ENCODE peak calls at places on chromosomes 6 and 20, in eight cellular contexts. V is colonic mucosa, F is adipocyte, Z is hepatocyte, A is esophagus squamous epithelium, Q is SJCRH30, E is SJSA1, J is sigmoid colon. P is an unnamed sample. For H3K36me3, the result is how much of the 10 kb centered on the place peaks cover.

GRCh38 chr20:44762466-44763140 is 16.9 kb downstream of the KCNK15 start:
- DNase-seq in Z (no peak), E (no peak), J (no peak), V (no peak), Q (no peak), A (no peak), F (no peak), P (no peak)

GRCh38 chr6:166862287-166862977 is 93.9 kb downstream of the RNASET2 start:
- DNase-seq in A (no peak), Z (peak), E (no peak), F (peak), V (no peak), Q (peak), J (no peak), P (no peak)

GRCh38 chr6:90338409-90338808 is 41.8 kb upstream of the BACH2 start:
- DNase-seq in F (peak), Z (no peak), Q (no peak), A (no peak), V (no peak), J (no peak), E (no peak), P (no peak)

GRCh38 chr20:57661201-57662027 is 41.2 kb upstream of the ZBP1 start:
- DNase-seq in A (no peak), F (no peak), J (peak), E (no peak), Q (no peak), Z (no peak), V (peak), P (no peak)

GRCh38 chr6:79048611-79049010 is 29.4 kb downstream of the PHIP start:
- DNase-seq in A (no peak), V (no peak), J (no peak), E (no peak), Z (peak), Q (peak), F (peak), P (peak)

GRCh38 chr6:21201181-21201580 is 392.4 kb upstream of the SOX4 start:
- DNase-seq in A (no peak), F (no peak), Q (no peak), J (no peak), V (no peak), E (no peak), Z (no peak), P (no peak)

GRCh38 chr6:146931214-146931613 is 273.0 kb upstream of the STXBP5 start:
- DNase-seq in A (no peak), Z (no peak), E (no peak), V (no peak), F (peak), J (no peak), Q (no peak), P (no peak)

GRCh38 chr20:44832724-44833123 is 22.4 kb upstream of the RIMS4 start:
- DNase-seq in V (no peak), Q (peak), Z (no peak), A (no peak), J (no peak), E (no peak), F (peak), P (peak)

GRCh38 chr6:56875961-56876360 is 78.9 kb upstream of the BEND6 start:
- DNase-seq in Q (no peak), V (peak), J (no peak), F (no peak), E (no peak), A (no peak), Z (peak), P (peak)

GRCh38 chr6:112269165-112269564 is 14.8 kb upstream of the LAMA4 start:
- DNase-seq in Q (no peak), V (no peak), F (no peak), Z (no peak), J (no peak), E (no peak), A (no peak), P (no peak)

GRCh38 chr20:23541330-23541729 is 27.0 kb downstream of the CST9L start:
- DNase-seq in V (no peak), Q (no peak), F (no peak), E (no peak), J (no peak), A (no peak), Z (peak), P (peak)

GRCh38 chr6:28978959-28979561 is 26.1 kb downstream of the ZNF311 start:
- DNase-seq in A (no peak), J (no peak), Q (no peak), F (no peak), E (no peak), Z (no peak), V (no peak), P (no peak)

GRCh38 chr20:62360854-62361798 is 6.0 kb downstream of the LAMA5 start:
- DNase-seq in J (peak), F (no peak), Z (peak), A (no peak), V (peak), Q (peak), E (no peak), P (no peak)

GRCh38 chr20:56924976-56925695 is 296.0 kb downstream of the TFAP2C start:
- DNase-seq in E (no peak), A (no peak), F (peak), Q (no peak), Z (peak), J (peak), V (no peak), P (peak)

GRCh38 chr20:40293740-40294139 is 395.3 kb downstream of the MAFB start:
- DNase-seq in Z (no peak), Q (no peak), J (peak), A (no peak), V (no peak), F (no peak), E (no peak), P (no peak)

GRCh38 chr6:8589941-8590676 is 154.8 kb upstream of the SLC35B3 start:
- DNase-seq in J (no peak), F (peak), A (no peak), E (no peak), V (no peak), Z (peak), Q (peak), P (no peak)

GRCh38 chr20:10653593-10654288 is 20.1 kb downstream of the JAG1 start:
- DNase-seq in Q (no peak), E (no peak), F (no peak), Z (no peak), A (no peak), J (peak), V (no peak), P (no peak)

GRCh38 chr6:37142047-37142614 is 27.8 kb upstream of the PIM1 start:
- DNase-seq in E (no peak), Z (no peak), A (no peak), F (no peak), Q (no peak), J (no peak), V (no peak), P (no peak)

GRCh38 chr6:161272600-161273355 is 1.1 kb downstream of the AGPAT4 start:
- DNase-seq in V (peak), E (no peak), Q (peak), J (peak), A (no peak), F (peak), Z (peak), P (no peak)

GRCh38 chr6:112931835-112932234 is 584.7 kb downstream of the RFPL4B start:
- DNase-seq in Z (no peak), J (no peak), F (peak), V (no peak), E (no peak), A (no peak), Q (peak), P (no peak)

GRCh38 chr6:52558266-52559000 is 18.4 kb downstream of the TRAM2 start:
- DNase-seq in E (no peak), V (no peak), J (no peak), Q (no peak), Z (no peak), A (no peak), F (no peak), P (no peak)

GRCh38 chr6:44646355-44646754 is 258.8 kb downstream of the CDC5L start:
- DNase-seq in E (no peak), J (no peak), Q (no peak), A (no peak), V (no peak), Z (no peak), F (no peak), P (no peak)

GRCh38 chr6:1761472-1761871 is 151.8 kb downstream of the FOXC1 start:
- DNase-seq in E (no peak), J (no peak), A (no peak), V (no peak), F (peak), Q (no peak), Z (no peak), P (no peak)

GRCh38 chr6:10347561-10348327 is 67.1 kb downstream of the TFAP2A start:
- DNase-seq in E (peak), A (no peak), F (peak), Q (no peak), J (no peak), V (no peak), Z (peak), P (peak)

GRCh38 chr20:63738687-63739128 is 868 bp upstream of the SLC2A4RG start:
- DNase-seq in F (peak), Z (peak), E (no peak), Q (peak), A (no peak), J (peak), V (peak), P (no peak)
- H3K4me3 ChIP-seq in F (peak), Z (peak), E (no peak), Q (peak), A (peak), J (peak), V (peak), P (no peak)

GRCh38 chr6:170365581-170365980 is 59.0 kb downstream of the FAM120B start:
- DNase-seq in A (no peak), J (no peak), Z (no peak), V (no peak), F (no peak), Q (peak), E (no peak), P (no peak)

GRCh38 chr6:170368544-170368943 is 62.0 kb downstream of the FAM120B start:
- DNase-seq in E (peak), J (no peak), A (no peak), V (no peak), Z (no peak), Q (no peak), F (no peak), P (no peak)

GRCh38 chr6:170367241-170367640 is 60.7 kb downstream of the FAM120B start:
- DNase-seq in V (no peak), E (no peak), J (no peak), Q (peak), A (no peak), Z (no peak), F (no peak), P (no peak)

GRCh38 chr6:170369439-170369838 is 62.9 kb downstream of the FAM120B start:
- DNase-seq in F (no peak), Q (no peak), Z (no peak), A (no peak), E (no peak), J (no peak), V (peak), P (no peak)

GRCh38 chr6:170366248-170366960 is 59.8 kb downstream of the FAM120B start:
- DNase-seq in J (no peak), Z (no peak), A (no peak), F (no peak), Q (no peak), V (no peak), E (no peak), P (no peak)
- H3K36me3 ChIP-seq in J (under half), Z (under half), A (under half), F (half or more), Q (under half), V (under half), E (under half), P (under half)

DNA sequence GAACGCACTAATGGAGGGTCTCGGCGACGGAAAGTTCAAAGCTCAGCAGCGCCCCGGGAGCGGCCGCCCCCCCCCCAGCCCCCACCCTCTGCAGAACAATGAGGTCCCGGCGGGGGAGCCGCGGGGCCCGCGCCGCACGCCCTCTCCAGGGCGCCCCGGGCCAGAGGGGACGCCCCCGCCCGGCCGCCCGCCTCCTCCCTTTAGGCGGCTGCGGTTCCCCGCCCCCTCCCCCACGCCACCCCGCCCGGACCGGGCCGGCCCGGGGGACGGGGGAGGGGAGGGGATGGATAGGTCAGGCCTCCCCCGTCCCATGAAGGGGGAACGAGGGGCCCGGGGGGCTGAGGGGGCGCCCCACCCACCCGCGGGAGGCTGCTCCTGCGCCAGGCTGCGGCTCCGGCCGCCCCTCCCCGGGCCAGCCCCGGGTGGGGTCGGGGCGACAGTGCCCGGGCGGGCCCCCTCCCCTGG is 1.5 kb downstream of the NOL4L start:
- DNase-seq in J (no peak), Z (peak), F (peak), A (no peak), Q (no peak), E (no peak), V (no peak), P (no peak)
- H3K4me3 ChIP-seq in J (peak), Z (peak), F (no peak), A (peak), Q (peak), E (peak), V (peak), P (peak)

GRCh38 chr6:24824142-24824755 is 25.5 kb upstream of the ARMH2 start:
- DNase-seq in Q (no peak), J (no peak), F (peak), E (no peak), A (no peak), V (no peak), Z (no peak), P (no peak)
- H3K36me3 ChIP-seq in Q (under half), J (under half), F (under half), E (under half), A (under half), V (under half), Z (under half), P (under half)

GRCh38 chr6:42032366-42032765 is 18.0 kb upstream of the TAF8 start:
- DNase-seq in E (no peak), A (no peak), F (no peak), V (no peak), Z (no peak), J (no peak), Q (no peak), P (no peak)

GRCh38 chr6:42029062-42029685 is 21.1 kb upstream of the TAF8 start:
- DNase-seq in V (no peak), Z (no peak), E (no peak), Q (peak), F (no peak), J (no peak), A (no peak), P (no peak)

GRCh38 chr6:42029881-42030280 is 20.4 kb upstream of the TAF8 start:
- DNase-seq in Q (no peak), V (no peak), Z (no peak), J (no peak), E (no peak), F (no peak), A (no peak), P (no peak)

GRCh38 chr6:42028234-42029061 is 21.9 kb upstream of the TAF8 start:
- DNase-seq in E (no peak), F (no peak), A (no peak), V (no peak), Z (peak), J (no peak), Q (peak), P (peak)

GRCh38 chr6:42030585-42031506 is 19.5 kb upstream of the TAF8 start:
- DNase-seq in J (no peak), Z (peak), E (no peak), F (no peak), A (no peak), V (no peak), Q (peak), P (no peak)
- H3K4me3 ChIP-seq in J (no peak), Z (no peak), E (no peak), F (no peak), A (no peak), V (no peak), Q (peak), P (no peak)

P was measured in MG63.